ENCODE peak calls at places on chromosomes 5 and 9, in seven cellular contexts. One of them, this sample, is unnamed.

GRCh38 chr5:161376034-161376433 is 170.5 kb downstream of the GABRB2 start:
- DNase-seq in GM12878: no peak
- DNase-seq in H9: no peak
- DNase-seq in colonic mucosa: no peak
- DNase-seq in IMR-90: no peak
- DNase-seq in astrocyte: no peak
- DNase-seq in SK-N-SH: no peak
- DNase-seq in this sample: no peak

GRCh38 chr5:134506054-134507039 is 19.1 kb upstream of the JADE2 start:
- DNase-seq in GM12878: no peak
- DNase-seq in H9: peak; percentile 92
- DNase-seq in colonic mucosa: peak; percentile 98
- DNase-seq in IMR-90: no peak
- DNase-seq in astrocyte: no peak
- DNase-seq in SK-N-SH: no peak
- DNase-seq in this sample: no peak

GRCh38 chr9:134171316-134172197 is 7.2 kb upstream of the RNU6ATAC start:
- DNase-seq in GM12878: no peak
- DNase-seq in H9: no peak
- DNase-seq in colonic mucosa: no peak
- DNase-seq in IMR-90: peak; percentile 28
- DNase-seq in astrocyte: peak; percentile 32
- DNase-seq in SK-N-SH: no peak
- DNase-seq in this sample: no peak

GRCh38 chr9:109035684-109036423 is 22.6 kb upstream of the CTNNAL1 start:
- DNase-seq in GM12878: no peak
- DNase-seq in H9: no peak
- DNase-seq in colonic mucosa: no peak
- DNase-seq in IMR-90: peak; percentile 85
- DNase-seq in astrocyte: peak; percentile 92
- DNase-seq in SK-N-SH: no peak
- DNase-seq in this sample: no peak

GRCh38 chr5:160287378-160288051 is 24.8 kb downstream of the CCNJL start:
- DNase-seq in GM12878: no peak
- DNase-seq in H9: peak; percentile 94
- DNase-seq in colonic mucosa: peak; percentile 50
- DNase-seq in IMR-90: no peak
- DNase-seq in astrocyte: peak; percentile 57
- DNase-seq in SK-N-SH: peak; percentile 85
- DNase-seq in this sample: peak; percentile 91

GRCh38 chr9:101083451-101083850 is 54.9 kb downstream of the PLPPR1 start:
- DNase-seq in GM12878: no peak
- DNase-seq in H9: no peak
- DNase-seq in colonic mucosa: no peak
- DNase-seq in IMR-90: no peak
- DNase-seq in astrocyte: no peak
- DNase-seq in SK-N-SH: no peak
- DNase-seq in this sample: no peak

GRCh38 chr9:21608200-21608599 is 126.1 kb upstream of the IFNE start:
- DNase-seq in GM12878: no peak
- DNase-seq in H9: no peak
- DNase-seq in colonic mucosa: no peak
- DNase-seq in IMR-90: no peak
- DNase-seq in astrocyte: no peak
- DNase-seq in SK-N-SH: no peak
- DNase-seq in this sample: no peak

GRCh38 chr5:113488645-113489184 is 462 bp upstream of the MCC start:
- DNase-seq in GM12878: no peak
- DNase-seq in H9: no peak
- DNase-seq in colonic mucosa: no peak
- DNase-seq in IMR-90: peak; percentile 4
- DNase-seq in astrocyte: peak; percentile 32
- DNase-seq in SK-N-SH: no peak
- DNase-seq in this sample: no peak

GRCh38 chr5:143355710-143356109 is 47.8 kb downstream of the NR3C1 start:
- DNase-seq in GM12878: no peak
- DNase-seq in H9: no peak
- DNase-seq in colonic mucosa: peak; percentile 50
- DNase-seq in IMR-90: peak; percentile 96
- DNase-seq in astrocyte: peak; percentile 90
- DNase-seq in SK-N-SH: peak; percentile 50
- DNase-seq in this sample: no peak

GRCh38 chr5:150197476-150197875 is 7.6 kb downstream of the SLC6A7 start:
- DNase-seq in GM12878: no peak
- DNase-seq in H9: no peak
- DNase-seq in colonic mucosa: no peak
- DNase-seq in IMR-90: no peak
- DNase-seq in astrocyte: no peak
- DNase-seq in SK-N-SH: no peak
- DNase-seq in this sample: no peak

GRCh38 chr5:167602077-167602476 is 689.4 kb upstream of the WWC1 start:
- DNase-seq in GM12878: no peak
- DNase-seq in H9: no peak
- DNase-seq in colonic mucosa: no peak
- DNase-seq in IMR-90: no peak
- DNase-seq in astrocyte: peak; percentile 41
- DNase-seq in SK-N-SH: no peak
- DNase-seq in this sample: no peak

GRCh38 chr5:146426853-146427618 is 20.1 kb upstream of the TCERG1 start:
- DNase-seq in GM12878: no peak
- DNase-seq in H9: no peak
- DNase-seq in colonic mucosa: no peak
- DNase-seq in IMR-90: peak; percentile 52
- DNase-seq in astrocyte: peak; percentile 21
- DNase-seq in SK-N-SH: peak; percentile 49
- DNase-seq in this sample: no peak

GRCh38 chr5:136374003-136374402 is 8.7 kb upstream of the TRPC7 start:
- DNase-seq in GM12878: no peak
- DNase-seq in H9: no peak
- DNase-seq in colonic mucosa: no peak
- DNase-seq in IMR-90: peak; percentile 12
- DNase-seq in astrocyte: peak; percentile 10
- DNase-seq in SK-N-SH: no peak
- DNase-seq in this sample: no peak

GRCh38 chr5:62385816-62386400 is 17.8 kb downstream of the DIMT1 start:
- DNase-seq in GM12878: no peak
- DNase-seq in H9: no peak
- DNase-seq in colonic mucosa: no peak
- DNase-seq in IMR-90: no peak
- DNase-seq in astrocyte: peak; percentile 35
- DNase-seq in SK-N-SH: no peak
- DNase-seq in this sample: no peak

GRCh38 chr9:10173561-10173960 is 439.2 kb downstream of the PTPRD start:
- DNase-seq in GM12878: no peak
- DNase-seq in H9: no peak
- DNase-seq in colonic mucosa: no peak
- DNase-seq in IMR-90: no peak
- DNase-seq in astrocyte: no peak
- DNase-seq in SK-N-SH: no peak
- DNase-seq in this sample: no peak

GRCh38 chr5:173323799-173324114 is 4.5 kb downstream of the STC2 start:
- DNase-seq in GM12878: no peak
- DNase-seq in H9: no peak
- DNase-seq in colonic mucosa: no peak
- DNase-seq in IMR-90: no peak
- DNase-seq in astrocyte: no peak
- DNase-seq in SK-N-SH: no peak
- DNase-seq in this sample: no peak
- H3K9ac ChIP-seq in GM12878: no peak overlapping the region
- H3K9ac ChIP-seq in H9: no peak overlapping the region
- H3K9ac ChIP-seq in colonic mucosa: peak overlapping the region; percentile 35
- H3K9ac ChIP-seq in IMR-90: peak overlapping the region; percentile 30
- H3K9ac ChIP-seq in astrocyte: peak overlapping the region; percentile 92
- H3K9ac ChIP-seq in SK-N-SH: no peak overlapping the region
- H3K9ac ChIP-seq in this sample: no peak overlapping the region

GRCh38 chr9:127963359-127964064 is 17.3 kb downstream of the EEIG1 start:
- DNase-seq in GM12878: no peak
- DNase-seq in H9: no peak
- DNase-seq in colonic mucosa: no peak
- DNase-seq in IMR-90: no peak
- DNase-seq in astrocyte: no peak
- DNase-seq in SK-N-SH: no peak
- DNase-seq in this sample: no peak
- H3K9ac ChIP-seq in GM12878: no peak overlapping the region
- H3K9ac ChIP-seq in H9: no peak overlapping the region
- H3K9ac ChIP-seq in colonic mucosa: no peak overlapping the region
- H3K9ac ChIP-seq in IMR-90: no peak overlapping the region
- H3K9ac ChIP-seq in astrocyte: no peak overlapping the region
- H3K9ac ChIP-seq in SK-N-SH: no peak overlapping the region
- H3K9ac ChIP-seq in this sample: no peak overlapping the region

DNA sequence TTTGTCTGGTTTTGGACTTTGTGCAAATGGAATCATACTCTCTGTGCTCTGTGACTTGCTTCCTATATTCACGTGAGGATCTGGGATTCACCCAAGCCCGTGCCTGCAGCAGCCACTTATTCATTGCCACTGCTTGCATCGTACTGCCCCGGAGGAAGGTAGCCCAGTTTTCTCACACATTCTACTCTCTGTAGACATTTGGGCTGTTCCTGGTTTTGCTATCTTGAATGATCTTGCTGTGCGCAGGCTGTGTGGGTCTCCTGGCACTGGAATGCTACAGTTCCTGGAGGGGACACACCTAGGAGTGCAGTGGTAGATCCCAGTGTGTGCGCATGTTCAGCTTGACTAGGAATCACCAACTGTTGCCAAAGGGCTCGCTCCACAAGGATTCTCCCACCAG is 99.2 kb upstream of the BOD1 start:
- DNase-seq in GM12878: no peak
- DNase-seq in H9: no peak
- DNase-seq in colonic mucosa: no peak
- DNase-seq in IMR-90: peak; percentile 34
- DNase-seq in astrocyte: no peak
- DNase-seq in SK-N-SH: no peak
- DNase-seq in this sample: no peak
- H3K9ac ChIP-seq in GM12878: no peak overlapping the region
- H3K9ac ChIP-seq in H9: no peak overlapping the region
- H3K9ac ChIP-seq in colonic mucosa: no peak overlapping the region
- H3K9ac ChIP-seq in IMR-90: no peak overlapping the region
- H3K9ac ChIP-seq in astrocyte: no peak overlapping the region
- H3K9ac ChIP-seq in SK-N-SH: no peak overlapping the region
- H3K9ac ChIP-seq in this sample: no peak overlapping the region

GRCh38 chr5:56669534-56670483 is 145.5 kb upstream of the MAP3K1 start:
- DNase-seq in GM12878: peak; percentile 98
- DNase-seq in H9: peak; percentile 79
- DNase-seq in colonic mucosa: peak; percentile 31
- DNase-seq in IMR-90: peak; percentile 12
- DNase-seq in astrocyte: no peak
- DNase-seq in SK-N-SH: no peak
- DNase-seq in this sample: no peak
- H3K9ac ChIP-seq in GM12878: no peak overlapping the region
- H3K9ac ChIP-seq in H9: no peak overlapping the region
- H3K9ac ChIP-seq in colonic mucosa: no peak overlapping the region
- H3K9ac ChIP-seq in IMR-90: no peak overlapping the region
- H3K9ac ChIP-seq in astrocyte: no peak overlapping the region
- H3K9ac ChIP-seq in SK-N-SH: no peak overlapping the region
- H3K9ac ChIP-seq in this sample: no peak overlapping the region

GRCh38 chr5:116685931-116686330 is 111.3 kb upstream of the SEMA6A start:
- DNase-seq in GM12878: no peak
- DNase-seq in H9: no peak
- DNase-seq in colonic mucosa: no peak
- DNase-seq in IMR-90: no peak
- DNase-seq in astrocyte: no peak
- DNase-seq in SK-N-SH: no peak
- DNase-seq in this sample: no peak

GRCh38 chr5:116685069-116685468 is 110.4 kb upstream of the SEMA6A start:
- DNase-seq in GM12878: no peak
- DNase-seq in H9: no peak
- DNase-seq in colonic mucosa: no peak
- DNase-seq in IMR-90: no peak
- DNase-seq in astrocyte: no peak
- DNase-seq in SK-N-SH: no peak
- DNase-seq in this sample: no peak

GRCh38 chr5:116675628-116675910 is 100.9 kb upstream of the SEMA6A start:
- DNase-seq in GM12878: no peak
- DNase-seq in H9: no peak
- DNase-seq in colonic mucosa: no peak
- DNase-seq in IMR-90: no peak
- DNase-seq in astrocyte: no peak
- DNase-seq in SK-N-SH: no peak
- DNase-seq in this sample: no peak

GRCh38 chr5:116686438-116686837 is 111.8 kb upstream of the SEMA6A start:
- DNase-seq in GM12878: no peak
- DNase-seq in H9: no peak
- DNase-seq in colonic mucosa: no peak
- DNase-seq in IMR-90: no peak
- DNase-seq in astrocyte: no peak
- DNase-seq in SK-N-SH: no peak
- DNase-seq in this sample: no peak

GRCh38 chr5:116681334-116682013 is 106.9 kb upstream of the SEMA6A start:
- DNase-seq in GM12878: peak; percentile 86
- DNase-seq in H9: no peak
- DNase-seq in colonic mucosa: no peak
- DNase-seq in IMR-90: no peak
- DNase-seq in astrocyte: no peak
- DNase-seq in SK-N-SH: no peak
- DNase-seq in this sample: no peak
- H3K9ac ChIP-seq in GM12878: peak overlapping the region; percentile 18
- H3K9ac ChIP-seq in H9: no peak overlapping the region
- H3K9ac ChIP-seq in colonic mucosa: no peak overlapping the region
- H3K9ac ChIP-seq in IMR-90: no peak overlapping the region
- H3K9ac ChIP-seq in astrocyte: no peak overlapping the region
- H3K9ac ChIP-seq in SK-N-SH: no peak overlapping the region
- H3K9ac ChIP-seq in this sample: no peak overlapping the region

GRCh38 chr5:10857333-10857723 is 96.3 kb upstream of the DAP start:
- DNase-seq in GM12878: no peak
- DNase-seq in H9: peak; percentile 39
- DNase-seq in colonic mucosa: no peak
- DNase-seq in IMR-90: no peak
- DNase-seq in astrocyte: no peak
- DNase-seq in SK-N-SH: no peak
- DNase-seq in this sample: no peak

GRCh38 chr5:10854526-10855277 is 93.7 kb upstream of the DAP start:
- DNase-seq in GM12878: no peak
- DNase-seq in H9: no peak
- DNase-seq in colonic mucosa: no peak
- DNase-seq in IMR-90: no peak
- DNase-seq in astrocyte: no peak
- DNase-seq in SK-N-SH: no peak
- DNase-seq in this sample: no peak

GRCh38 chr5:10856646-10857332 is 95.8 kb upstream of the DAP start:
- DNase-seq in GM12878: no peak
- DNase-seq in H9: peak; percentile 88
- DNase-seq in colonic mucosa: no peak
- DNase-seq in IMR-90: peak; percentile 77
- DNase-seq in astrocyte: peak; percentile 88
- DNase-seq in SK-N-SH: peak; percentile 67
- DNase-seq in this sample: peak; percentile 92

GRCh38 chr5:10858307-10858706 is 97.3 kb upstream of the DAP start:
- DNase-seq in GM12878: no peak
- DNase-seq in H9: no peak
- DNase-seq in colonic mucosa: no peak
- DNase-seq in IMR-90: no peak
- DNase-seq in astrocyte: no peak
- DNase-seq in SK-N-SH: no peak
- DNase-seq in this sample: no peak

GRCh38 chr5:10856071-10856470 is 95.0 kb upstream of the DAP start:
- DNase-seq in GM12878: no peak
- DNase-seq in H9: no peak
- DNase-seq in colonic mucosa: no peak
- DNase-seq in IMR-90: no peak
- DNase-seq in astrocyte: no peak
- DNase-seq in SK-N-SH: no peak
- DNase-seq in this sample: no peak
- H3K9ac ChIP-seq in GM12878: no peak overlapping the region
- H3K9ac ChIP-seq in H9: no peak overlapping the region
- H3K9ac ChIP-seq in colonic mucosa: no peak overlapping the region
- H3K9ac ChIP-seq in IMR-90: no peak overlapping the region
- H3K9ac ChIP-seq in astrocyte: peak overlapping the region; percentile 15
- H3K9ac ChIP-seq in SK-N-SH: no peak overlapping the region
- H3K9ac ChIP-seq in this sample: no peak overlapping the region

This sample was measured in neuronal stem cell.